ENCODE peak calls at places on chromosomes 6 and 20, in four cellular contexts. One of them, this sample, is unnamed.

GRCh38 chr20:35447082-35447789 is 8.2 kb upstream of the CEP250 start:
- DNase-seq in esophagus muscularis mucosa: peak; percentile 97
- DNase-seq in sigmoid colon: peak; percentile 87
- DNase-seq in pancreas: peak; percentile 74
- DNase-seq in this sample: peak; percentile 89

GRCh38 chr6:30727920-30728605 is 7.9 kb downstream of the TUBB start:
- DNase-seq in esophagus muscularis mucosa: no peak
- DNase-seq in sigmoid colon: no peak
- DNase-seq in pancreas: no peak
- DNase-seq in this sample: peak; percentile 4

GRCh38 chr6:122798099-122798641 is 9.1 kb downstream of the SMPDL3A start:
- DNase-seq in esophagus muscularis mucosa: no peak
- DNase-seq in sigmoid colon: no peak
- DNase-seq in pancreas: peak; percentile 90
- DNase-seq in this sample: no peak

GRCh38 chr20:13772529-13772928 is 12.2 kb downstream of the ESF1 start:
- DNase-seq in esophagus muscularis mucosa: no peak
- DNase-seq in sigmoid colon: no peak
- DNase-seq in pancreas: no peak
- DNase-seq in this sample: no peak

GRCh38 chr20:56422131-56422823 is 10.2 kb downstream of the CASS4 start:
- DNase-seq in esophagus muscularis mucosa: no peak
- DNase-seq in sigmoid colon: no peak
- DNase-seq in pancreas: no peak
- DNase-seq in this sample: no peak

GRCh38 chr6:138297761-138298298 is 79.5 kb upstream of the PBOV1 start:
- DNase-seq in esophagus muscularis mucosa: peak; percentile 45
- DNase-seq in sigmoid colon: no peak
- DNase-seq in pancreas: no peak
- DNase-seq in this sample: no peak

GRCh38 chr6:79750806-79751205 is 119.7 kb downstream of the SH3BGRL2 start:
- DNase-seq in esophagus muscularis mucosa: no peak
- DNase-seq in sigmoid colon: no peak
- DNase-seq in pancreas: no peak
- DNase-seq in this sample: no peak

GRCh38 chr6:7050099-7050498 is 57.7 kb upstream of the RREB1 start:
- DNase-seq in esophagus muscularis mucosa: no peak
- DNase-seq in sigmoid colon: no peak
- DNase-seq in pancreas: no peak
- DNase-seq in this sample: no peak

GRCh38 chr20:38962898-38963484 is 847 bp downstream of the DHX35 start:
- DNase-seq in esophagus muscularis mucosa: no peak
- DNase-seq in sigmoid colon: no peak
- DNase-seq in pancreas: no peak
- DNase-seq in this sample: no peak

GRCh38 chr6:116568111-116568510 is 3.2 kb upstream of the RWDD1 start:
- DNase-seq in esophagus muscularis mucosa: no peak
- DNase-seq in sigmoid colon: no peak
- DNase-seq in pancreas: no peak
- DNase-seq in this sample: no peak

GRCh38 chr6:32107447-32107846 is 1.7 kb downstream of the TNXB start:
- DNase-seq in esophagus muscularis mucosa: no peak
- DNase-seq in sigmoid colon: no peak
- DNase-seq in pancreas: no peak
- DNase-seq in this sample: no peak

GRCh38 chr6:17091122-17091521 is 10.7 kb upstream of the STMND1 start:
- DNase-seq in esophagus muscularis mucosa: no peak
- DNase-seq in sigmoid colon: no peak
- DNase-seq in pancreas: no peak
- DNase-seq in this sample: no peak

GRCh38 chr20:64161595-64162238 is 2.5 kb upstream of the MYT1 start:
- DNase-seq in esophagus muscularis mucosa: no peak
- DNase-seq in sigmoid colon: no peak
- DNase-seq in pancreas: peak; percentile 40
- DNase-seq in this sample: peak; percentile 67

DNA sequence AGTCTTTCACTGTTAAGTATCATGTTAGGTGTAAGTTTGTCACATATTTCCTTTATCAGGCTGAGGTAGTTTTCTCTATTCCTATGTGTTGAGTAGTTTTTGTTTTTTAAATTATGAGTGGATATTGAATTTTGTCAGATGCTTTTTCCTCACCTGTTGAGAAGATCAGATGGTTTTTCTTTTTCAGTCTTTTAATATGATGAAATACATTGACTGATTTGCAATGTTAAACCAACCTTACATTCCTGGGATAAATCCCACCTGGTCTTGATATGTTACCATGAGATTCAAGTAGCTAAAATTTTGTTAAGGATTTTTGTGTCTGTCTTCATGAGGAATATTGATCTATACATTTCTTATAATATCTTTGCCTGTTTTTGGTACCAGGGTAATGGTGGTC is 52.1 kb downstream of the FOXO3 start:
- DNase-seq in esophagus muscularis mucosa: no peak
- DNase-seq in sigmoid colon: no peak
- DNase-seq in pancreas: no peak
- DNase-seq in this sample: no peak
- H3K4me1 ChIP-seq in esophagus muscularis mucosa: peaks cover 85% of the 10 kb centered on the region
- H3K4me1 ChIP-seq in sigmoid colon: peaks cover 51% of the 10 kb centered on the region
- H3K4me1 ChIP-seq in pancreas: peaks cover 47% of the 10 kb centered on the region
- H3K4me1 ChIP-seq in this sample: peaks cover 26% of the 10 kb centered on the region

GRCh38 chr6:157021267-157022021 is 244.3 kb downstream of the ARID1B start:
- DNase-seq in esophagus muscularis mucosa: peak; percentile 96
- DNase-seq in sigmoid colon: peak; percentile 97
- DNase-seq in pancreas: peak; percentile 84
- DNase-seq in this sample: peak; percentile 97
- TF ChIP-seq CTCF in esophagus muscularis mucosa: peak; percentile 28
- TF ChIP-seq CTCF in sigmoid colon: peak; percentile 38
- TF ChIP-seq CTCF in pancreas: no peak
- TF ChIP-seq CTCF in this sample: peak; percentile 35

GRCh38 chr6:158717341-158718328 is 67.8 kb downstream of the SYTL3 start:
- DNase-seq in esophagus muscularis mucosa: no peak
- DNase-seq in sigmoid colon: peak; percentile 22
- DNase-seq in pancreas: no peak
- DNase-seq in this sample: no peak
- H3K27ac ChIP-seq in esophagus muscularis mucosa: no peak overlapping the region
- H3K27ac ChIP-seq in sigmoid colon: no peak overlapping the region
- H3K27ac ChIP-seq in pancreas: no peak overlapping the region
- H3K27ac ChIP-seq in this sample: peak overlapping the region; percentile 11

GRCh38 chr6:42049116-42049809 is 1.1 kb upstream of the TAF8 start:
- DNase-seq in esophagus muscularis mucosa: no peak
- DNase-seq in sigmoid colon: peak; percentile 70
- DNase-seq in pancreas: peak; percentile 23
- DNase-seq in this sample: peak; percentile 83

GRCh38 chr6:42047790-42048405 is 2.4 kb upstream of the TAF8 start:
- DNase-seq in esophagus muscularis mucosa: no peak
- DNase-seq in sigmoid colon: peak; percentile 72
- DNase-seq in pancreas: no peak
- DNase-seq in this sample: no peak

GRCh38 chr6:42045538-42046460 is 4.5 kb upstream of the TAF8 start:
- DNase-seq in esophagus muscularis mucosa: peak; percentile 98
- DNase-seq in sigmoid colon: peak; percentile 98
- DNase-seq in pancreas: peak; percentile 85
- DNase-seq in this sample: peak; percentile 99

GRCh38 chr6:42047220-42047590 is 3.1 kb upstream of the TAF8 start:
- DNase-seq in esophagus muscularis mucosa: no peak
- DNase-seq in sigmoid colon: peak; percentile 62
- DNase-seq in pancreas: no peak
- DNase-seq in this sample: no peak

GRCh38 chr6:42046491-42047219 is 3.7 kb upstream of the TAF8 start:
- DNase-seq in esophagus muscularis mucosa: no peak
- DNase-seq in sigmoid colon: peak; percentile 61
- DNase-seq in pancreas: no peak
- DNase-seq in this sample: no peak
- H3K4me1 ChIP-seq in esophagus muscularis mucosa: peaks cover 87% of the 10 kb centered on the region
- H3K4me1 ChIP-seq in sigmoid colon: peaks cover 81% of the 10 kb centered on the region
- H3K4me1 ChIP-seq in pancreas: peaks cover 40% of the 10 kb centered on the region
- H3K4me1 ChIP-seq in this sample: peaks cover 16% of the 10 kb centered on the region

This sample was measured in kidney.